ENCODE peak calls at places on chromosomes 7 and 10, in four cellular contexts. S is activated effector memory CD4-positive, alpha-beta T cell treated with Interleukin-2 at 50 U/mL for 16 hours; V is activated CD4-positive, alpha-beta T cell treated with anti-CD3 and anti-CD28 coated beads for 36 hours; C is central memory CD4-positive, alpha-beta T cell. U is an unnamed sample.

GRCh38 chr7:154649015-154649414 is 353.9 kb downstream of the PAXIP1 start:
- DNase-seq in S (no peak), V (no peak), C (no peak), U (no peak)

GRCh38 chr10:17273403-17273802 is 45.4 kb downstream of the VIM start:
- DNase-seq in S (no peak), V (peak), C (no peak), U (no peak)

GRCh38 chr10:70508912-70509366 is 30.4 kb downstream of the PALD1 start:
- DNase-seq in S (no peak), V (no peak), C (no peak), U (no peak)

GRCh38 chr7:101618916-101619315 is 10.2 kb downstream of the MYL10 start:
- DNase-seq in S (no peak), V (no peak), C (no peak), U (no peak)

GRCh38 chr10:11468126-11468742 is 143.2 kb downstream of the USP6NL start:
- DNase-seq in S (no peak), V (no peak), C (no peak), U (no peak)

GRCh38 chr7:38822556-38822955 is 86.4 kb downstream of the VPS41 start:
- DNase-seq in S (no peak), V (no peak), C (no peak), U (no peak)

GRCh38 chr7:150329331-150330106 is 6.2 kb upstream of the ACTR3C start:
- DNase-seq in S (no peak), V (no peak), C (no peak), U (no peak)

GRCh38 chr10:132612571-132613504 is 75.3 kb downstream of the INPP5A start:
- DNase-seq in S (no peak), V (no peak), C (no peak), U (no peak)

GRCh38 chr10:69902835-69903535 is 101.3 kb downstream of the COL13A1 start:
- DNase-seq in S (no peak), V (no peak), C (no peak), U (no peak)

GRCh38 chr7:135929249-135929648 is 47.9 kb downstream of the MTPN start:
- DNase-seq in S (no peak), V (no peak), C (no peak), U (no peak)

GRCh38 chr7:99579956-99580777 is 17.9 kb upstream of the TMEM225B start:
- DNase-seq in S (peak), V (peak), C (peak), U (peak)

GRCh38 chr10:26090762-26091161 is 125.8 kb upstream of the GAD2 start:
- DNase-seq in S (no peak), V (no peak), C (no peak), U (no peak)

GRCh38 chr10:104326991-104327610 is 11.2 kb downstream of the ITPRIP start:
- DNase-seq in S (no peak), V (no peak), C (no peak), U (no peak)

GRCh38 chr10:71970869-71971268 is 6.7 kb downstream of the CHST3 start:
- DNase-seq in S (no peak), V (no peak), C (no peak), U (no peak)

GRCh38 chr7:69756235-69756634 is 158.0 kb downstream of the AUTS2 start:
- DNase-seq in S (no peak), V (no peak), C (no peak), U (no peak)

GRCh38 chr10:43257210-43258031 is 9.4 kb downstream of the RASGEF1A start:
- DNase-seq in S (no peak), V (no peak), C (no peak), U (no peak)

GRCh38 chr10:122051609-122052385 is 62.8 kb downstream of the TACC2 start:
- DNase-seq in S (no peak), V (no peak), C (no peak), U (no peak)

GRCh38 chr10:7526017-7526400 is 115.2 kb upstream of the SFMBT2 start:
- DNase-seq in S (no peak), V (no peak), C (no peak), U (no peak)

GRCh38 chr10:44477021-44477420 is 92.1 kb upstream of the CXCL12 start:
- DNase-seq in S (no peak), V (no peak), C (no peak), U (no peak)